ENCODE peak calls at places on chromosomes 11 and 22, in six cellular contexts. One of them, this sample, is unnamed.

GRCh38 chr22:36761553-36762240 is 14.2 kb downstream of the IFT27 start:
- DNase-seq in cerebellar cortex: no peak
- DNase-seq in GOT3: no peak
- DNase-seq in ureter: no peak
- DNase-seq in stimulated activated CD4-positive, alpha-beta T cell treated with anti-CD3 and anti-CD28 coated beads, Interleukin-12 subunit alpha, Interleukin-12 subunit beta, amount 100 ng/mL, for 4 hours: no peak
- DNase-seq in activated T-helper 1 cell treated with anti-CD3 and anti-CD28 coated beads, Interleukin-12 subunit alpha, Interleukin-12 subunit beta, Interleukin-2, Interleukin-4 antibody, amounts not matched to agents 30 ng/mL and 10 ng/mL and 1 ng/mL, durations not matched to agents 14 hours and 24 hours and 36 hours: no peak
- DNase-seq in this sample: no peak

GRCh38 chr22:26604368-26604767 is 13.5 kb downstream of the CRYBB1 start:
- DNase-seq in cerebellar cortex: no peak
- DNase-seq in GOT3: no peak
- DNase-seq in ureter: no peak
- DNase-seq in stimulated activated CD4-positive, alpha-beta T cell treated with anti-CD3 and anti-CD28 coated beads, Interleukin-12 subunit alpha, Interleukin-12 subunit beta, amount 100 ng/mL, for 4 hours: no peak
- DNase-seq in activated T-helper 1 cell treated with anti-CD3 and anti-CD28 coated beads, Interleukin-12 subunit alpha, Interleukin-12 subunit beta, Interleukin-2, Interleukin-4 antibody, amounts not matched to agents 30 ng/mL and 10 ng/mL and 1 ng/mL, durations not matched to agents 14 hours and 24 hours and 36 hours: no peak
- DNase-seq in this sample: no peak

GRCh38 chr22:29209624-29209929 is 3.9 kb downstream of the EMID1 start:
- DNase-seq in cerebellar cortex: no peak
- DNase-seq in GOT3: no peak
- DNase-seq in ureter: no peak
- DNase-seq in stimulated activated CD4-positive, alpha-beta T cell treated with anti-CD3 and anti-CD28 coated beads, Interleukin-12 subunit alpha, Interleukin-12 subunit beta, amount 100 ng/mL, for 4 hours: no peak
- DNase-seq in activated T-helper 1 cell treated with anti-CD3 and anti-CD28 coated beads, Interleukin-12 subunit alpha, Interleukin-12 subunit beta, Interleukin-2, Interleukin-4 antibody, amounts not matched to agents 30 ng/mL and 10 ng/mL and 1 ng/mL, durations not matched to agents 14 hours and 24 hours and 36 hours: no peak
- DNase-seq in this sample: no peak

GRCh38 chr22:19875061-19875530 is 20.4 kb upstream of the GNB1L start:
- DNase-seq in cerebellar cortex: no peak
- DNase-seq in GOT3: no peak
- DNase-seq in ureter: no peak
- DNase-seq in stimulated activated CD4-positive, alpha-beta T cell treated with anti-CD3 and anti-CD28 coated beads, Interleukin-12 subunit alpha, Interleukin-12 subunit beta, amount 100 ng/mL, for 4 hours: no peak
- DNase-seq in activated T-helper 1 cell treated with anti-CD3 and anti-CD28 coated beads, Interleukin-12 subunit alpha, Interleukin-12 subunit beta, Interleukin-2, Interleukin-4 antibody, amounts not matched to agents 30 ng/mL and 10 ng/mL and 1 ng/mL, durations not matched to agents 14 hours and 24 hours and 36 hours: no peak
- DNase-seq in this sample: no peak

GRCh38 chr11:44133335-44133946 is 38.0 kb downstream of the EXT2 start:
- DNase-seq in cerebellar cortex: peak
- DNase-seq in GOT3: no peak
- DNase-seq in ureter: no peak
- DNase-seq in stimulated activated CD4-positive, alpha-beta T cell treated with anti-CD3 and anti-CD28 coated beads, Interleukin-12 subunit alpha, Interleukin-12 subunit beta, amount 100 ng/mL, for 4 hours: no peak
- DNase-seq in activated T-helper 1 cell treated with anti-CD3 and anti-CD28 coated beads, Interleukin-12 subunit alpha, Interleukin-12 subunit beta, Interleukin-2, Interleukin-4 antibody, amounts not matched to agents 30 ng/mL and 10 ng/mL and 1 ng/mL, durations not matched to agents 14 hours and 24 hours and 36 hours: no peak
- DNase-seq in this sample: no peak

GRCh38 chr11:124394408-124394807 is 4.4 kb downstream of the OR8B3 start:
- DNase-seq in cerebellar cortex: no peak
- DNase-seq in GOT3: no peak
- DNase-seq in ureter: no peak
- DNase-seq in stimulated activated CD4-positive, alpha-beta T cell treated with anti-CD3 and anti-CD28 coated beads, Interleukin-12 subunit alpha, Interleukin-12 subunit beta, amount 100 ng/mL, for 4 hours: no peak
- DNase-seq in activated T-helper 1 cell treated with anti-CD3 and anti-CD28 coated beads, Interleukin-12 subunit alpha, Interleukin-12 subunit beta, Interleukin-2, Interleukin-4 antibody, amounts not matched to agents 30 ng/mL and 10 ng/mL and 1 ng/mL, durations not matched to agents 14 hours and 24 hours and 36 hours: no peak
- DNase-seq in this sample: no peak

GRCh38 chr22:44889233-44889878 is 120.4 kb downstream of the PHF21B start:
- DNase-seq in cerebellar cortex: peak
- DNase-seq in GOT3: no peak
- DNase-seq in ureter: no peak
- DNase-seq in stimulated activated CD4-positive, alpha-beta T cell treated with anti-CD3 and anti-CD28 coated beads, Interleukin-12 subunit alpha, Interleukin-12 subunit beta, amount 100 ng/mL, for 4 hours: no peak
- DNase-seq in activated T-helper 1 cell treated with anti-CD3 and anti-CD28 coated beads, Interleukin-12 subunit alpha, Interleukin-12 subunit beta, Interleukin-2, Interleukin-4 antibody, amounts not matched to agents 30 ng/mL and 10 ng/mL and 1 ng/mL, durations not matched to agents 14 hours and 24 hours and 36 hours: no peak
- DNase-seq in this sample: no peak

GRCh38 chr11:109971184-109971523 is 122.0 kb upstream of the ZC3H12C start:
- DNase-seq in cerebellar cortex: peak
- DNase-seq in GOT3: no peak
- DNase-seq in ureter: no peak
- DNase-seq in stimulated activated CD4-positive, alpha-beta T cell treated with anti-CD3 and anti-CD28 coated beads, Interleukin-12 subunit alpha, Interleukin-12 subunit beta, amount 100 ng/mL, for 4 hours: no peak
- DNase-seq in activated T-helper 1 cell treated with anti-CD3 and anti-CD28 coated beads, Interleukin-12 subunit alpha, Interleukin-12 subunit beta, Interleukin-2, Interleukin-4 antibody, amounts not matched to agents 30 ng/mL and 10 ng/mL and 1 ng/mL, durations not matched to agents 14 hours and 24 hours and 36 hours: no peak
- DNase-seq in this sample: no peak

GRCh38 chr11:122633219-122633829 is 22.2 kb upstream of the UBASH3B start:
- DNase-seq in cerebellar cortex: peak
- DNase-seq in GOT3: no peak
- DNase-seq in ureter: no peak
- DNase-seq in stimulated activated CD4-positive, alpha-beta T cell treated with anti-CD3 and anti-CD28 coated beads, Interleukin-12 subunit alpha, Interleukin-12 subunit beta, amount 100 ng/mL, for 4 hours: no peak
- DNase-seq in activated T-helper 1 cell treated with anti-CD3 and anti-CD28 coated beads, Interleukin-12 subunit alpha, Interleukin-12 subunit beta, Interleukin-2, Interleukin-4 antibody, amounts not matched to agents 30 ng/mL and 10 ng/mL and 1 ng/mL, durations not matched to agents 14 hours and 24 hours and 36 hours: no peak
- DNase-seq in this sample: no peak

This sample was measured in stimulated activated naive B cell treated with anti-CD40 and anti-IgM and Interleukin-4, amounts not matched to agents 10 μg/mL and 1 μg/mL and 100 μg/mL, for 72 hours.